ENCODE peak calls at places on chromosome 10, in five cellular contexts. Y is AG04450, S is fibroblast of mammary gland, D is BJ, M is vagina. Q is an unnamed sample.

GRCh38 chr10:1544929-1545328 is 192.4 kb downstream of the ADARB2 start:
- DNase-seq in Y (no peak), S (no peak), D (no peak), M (no peak), Q (no peak)

GRCh38 chr10:62015994-62016393 is 114.5 kb downstream of the ARID5B start:
- DNase-seq in Y (no peak), S (no peak), D (no peak), M (no peak), Q (no peak)

GRCh38 chr10:29918623-29919400 is 140.6 kb downstream of the JCAD start:
- DNase-seq in Y (no peak), S (no peak), D (no peak), M (peak), Q (no peak)

GRCh38 chr10:101576229-101576863 is 11.7 kb downstream of the POLL start:
- DNase-seq in Y (no peak), S (peak), D (no peak), M (no peak), Q (no peak)

GRCh38 chr10:20995123-20995978 is 98.2 kb upstream of the NEBL start:
- DNase-seq in Y (no peak), S (no peak), D (no peak), M (no peak), Q (no peak)

GRCh38 chr10:110020265-110020664 is 12.5 kb downstream of the ADD3 start:
- DNase-seq in Y (no peak), S (no peak), D (no peak), M (no peak), Q (no peak)

GRCh38 chr10:132305654-132306340 is 2.0 kb downstream of the STK32C start:
- DNase-seq in Y (no peak), S (no peak), D (no peak), M (no peak), Q (no peak)

GRCh38 chr10:93039721-93040120 is 20.9 kb upstream of the CYP26C1 start:
- DNase-seq in Y (no peak), S (peak), D (no peak), M (no peak), Q (no peak)

GRCh38 chr10:96334888-96335526 is 23.8 kb downstream of the OPALIN start:
- DNase-seq in Y (peak), S (peak), D (no peak), M (no peak), Q (no peak)

GRCh38 chr10:32376780-32377179 is 29.8 kb upstream of the EPC1 start:
- DNase-seq in Y (no peak), S (no peak), D (no peak), M (no peak), Q (no peak)

GRCh38 chr10:88347022-88347421 is 236.1 kb downstream of the RNLS start:
- DNase-seq in Y (no peak), S (no peak), D (no peak), M (no peak), Q (no peak)

GRCh38 chr10:5411941-5412276 is 448 bp upstream of the NET1 start:
- DNase-seq in Y (no peak), S (peak), D (no peak), M (no peak), Q (no peak)

GRCh38 chr10:14820775-14821154 is 17.1 kb downstream of the CDNF start:
- DNase-seq in Y (no peak), S (no peak), D (no peak), M (no peak), Q (no peak)

GRCh38 chr10:34150103-34150502 is 665.0 kb downstream of the PARD3 start:
- DNase-seq in Y (no peak), S (no peak), D (no peak), M (no peak), Q (no peak)

GRCh38 chr10:98296514-98296913 is 28.5 kb upstream of the LOXL4 start:
- DNase-seq in Y (no peak), S (peak), D (no peak), M (no peak), Q (no peak)

GRCh38 chr10:91632671-91633550 is at the start of gene PPP1R3C:
- DNase-seq in Y (peak), S (peak), D (peak), M (no peak), Q (peak)
- TF ChIP-seq CTCF in Y (peak), S (peak), D (peak), M (no peak), Q (peak)

GRCh38 chr10:86585726-86586048 is 64.1 kb upstream of the WAPL start:
- DNase-seq in Y (no peak), S (no peak), D (no peak), M (no peak), Q (no peak)
- TF ChIP-seq CTCF in Y (no peak), S (no peak), D (no peak), M (no peak), Q (no peak)

GRCh38 chr10:124279298-124279697 is 139.4 kb downstream of the OAT start:
- DNase-seq in Y (no peak), S (no peak), D (no peak), M (no peak), Q (no peak)
- TF ChIP-seq CTCF in Y (no peak), S (no peak), D (no peak), M (no peak), Q (no peak)

DNA sequence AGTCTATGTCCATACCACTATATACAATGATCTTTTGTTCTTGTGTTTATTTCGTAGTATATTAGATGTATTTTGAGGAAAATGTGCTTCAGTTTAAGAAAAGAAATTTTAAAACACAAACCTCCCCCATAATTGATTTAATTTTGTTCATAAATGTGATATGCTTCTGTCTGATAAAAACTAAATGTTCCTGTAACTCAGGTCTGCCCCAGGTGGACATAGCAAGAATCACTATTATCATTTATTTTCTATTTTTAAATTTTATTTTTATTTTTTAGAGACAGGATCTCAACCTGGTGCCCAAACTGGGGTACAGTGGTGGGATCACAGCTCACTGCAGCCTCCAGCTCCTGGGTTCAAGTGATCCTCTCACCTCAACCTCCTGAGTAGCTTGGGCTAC is 43.2 kb downstream of the BEND7 start:
- DNase-seq in Y (no peak), S (peak), D (no peak), M (no peak), Q (no peak)
- TF ChIP-seq CTCF in Y (peak), S (peak), D (peak), M (no peak), Q (peak)

GRCh38 chr10:86329896-86330680 is 36.5 kb downstream of the GRID1 start:
- DNase-seq in Y (no peak), S (no peak), D (no peak), M (no peak), Q (no peak)

GRCh38 chr10:86329093-86329710 is 37.4 kb downstream of the GRID1 start:
- DNase-seq in Y (no peak), S (no peak), D (no peak), M (no peak), Q (no peak)

GRCh38 chr10:86327954-86328705 is 38.5 kb downstream of the GRID1 start:
- DNase-seq in Y (no peak), S (no peak), D (no peak), M (no peak), Q (no peak)

GRCh38 chr10:86321568-86321967 is 45.0 kb downstream of the GRID1 start:
- DNase-seq in Y (no peak), S (no peak), D (no peak), M (no peak), Q (no peak)

DNA sequence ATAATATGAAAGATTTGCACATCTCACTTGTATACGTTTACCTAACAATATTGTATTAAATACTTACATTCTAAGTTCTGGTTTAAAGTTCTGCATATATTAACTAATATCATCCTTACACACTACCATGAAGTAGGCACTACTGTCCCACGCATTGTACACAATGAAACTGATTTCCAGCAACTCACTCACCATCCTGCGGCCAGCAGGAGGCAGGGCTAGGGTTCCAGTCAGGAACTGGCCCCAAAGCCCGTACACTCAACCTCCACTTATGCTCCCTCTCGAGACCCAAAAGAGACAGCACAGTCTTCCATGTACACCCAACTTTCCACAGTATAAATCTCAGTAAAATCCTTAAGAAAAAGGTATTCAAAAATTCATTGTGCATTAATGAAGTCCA is 41.4 kb downstream of the GRID1 start:
- DNase-seq in Y (no peak), S (no peak), D (no peak), M (no peak), Q (no peak)
- TF ChIP-seq CTCF in Y (no peak), S (no peak), D (no peak), M (no peak), Q (peak)

DNA sequence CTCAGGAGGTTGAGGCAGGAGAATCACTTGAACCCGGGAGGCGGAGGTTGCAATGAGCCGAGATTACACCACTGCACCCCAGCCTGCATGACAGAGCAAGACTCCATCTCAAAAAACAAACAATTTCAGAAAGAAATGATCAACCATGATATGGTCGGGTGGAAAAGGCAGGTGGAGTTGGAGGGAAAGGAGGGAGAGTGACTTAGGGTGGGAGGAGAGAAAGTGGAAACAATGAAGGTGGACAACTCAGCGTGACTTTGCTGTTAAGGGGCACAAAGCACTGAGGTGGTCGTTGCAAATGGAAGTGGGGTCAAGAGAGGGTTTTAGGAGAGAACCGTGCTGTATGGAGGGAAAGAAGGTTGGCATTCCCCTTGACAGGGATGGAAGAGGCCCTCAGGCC is 30.0 kb upstream of the FXYD4 start:
- DNase-seq in Y (no peak), S (no peak), D (no peak), M (no peak), Q (no peak)
- TF ChIP-seq CTCF in Y (no peak), S (no peak), D (no peak), M (no peak), Q (no peak)